ENCODE peak calls at places on chromosome 14, in nine cellular contexts. R, U, G, C, T, W, V, A and B are unnamed samples.

GRCh38 chr14:35332517-35333346 is 40.5 kb downstream of the PSMA6 start:
- DNase-seq in R (peak), U (no peak), G (peak), C (peak), T (no peak), W (no peak), V (peak), A (peak), B (no peak)

GRCh38 chr14:32702571-32702970 is 236.1 kb upstream of the NPAS3 start:
- DNase-seq in R (no peak), U (peak), G (peak), C (no peak), T (peak), W (no peak), V (peak), A (no peak), B (no peak)

GRCh38 chr14:52351561-52352491 is 37.7 kb downstream of the PTGER2 start:
- DNase-seq in R (no peak), U (no peak), G (no peak), C (peak), T (no peak), W (no peak), V (no peak), A (no peak), B (no peak)

GRCh38 chr14:21191809-21192446 is 36.1 kb upstream of the OR5AU1 start:
- DNase-seq in R (peak), U (peak), G (peak), C (peak), T (peak), W (no peak), V (peak), A (peak), B (no peak)

GRCh38 chr14:58777541-58777979 is 139.8 kb downstream of the DACT1 start:
- DNase-seq in R (no peak), U (no peak), G (no peak), C (no peak), T (peak), W (peak), V (no peak), A (no peak), B (no peak)

GRCh38 chr14:79100578-79100977 is 930.4 kb downstream of the NRXN3 start:
- DNase-seq in R (no peak), U (no peak), G (no peak), C (no peak), T (no peak), W (no peak), V (no peak), A (no peak), B (no peak)

GRCh38 chr14:102694530-102695171 is 82.6 kb upstream of the TRAF3 start:
- DNase-seq in R (peak), U (peak), G (peak), C (peak), T (peak), W (peak), V (no peak), A (no peak), B (peak)

GRCh38 chr14:104982548-104983230 is 2.9 kb upstream of the CLBA1 start:
- DNase-seq in R (no peak), U (no peak), G (peak), C (no peak), T (no peak), W (no peak), V (no peak), A (no peak), B (no peak)

GRCh38 chr14:75422169-75422568 is 5.7 kb upstream of the JDP2 start:
- DNase-seq in R (no peak), U (no peak), G (peak), C (peak), T (no peak), W (no peak), V (no peak), A (no peak), B (no peak)

GRCh38 chr14:102922490-102923200 is at the start of gene AMN:
- DNase-seq in R (no peak), U (no peak), G (peak), C (peak), T (peak), W (no peak), V (no peak), A (no peak), B (no peak)

GRCh38 chr14:77327111-77327510 is 6.3 kb downstream of the GSTZ1 start:
- DNase-seq in R (no peak), U (no peak), G (no peak), C (no peak), T (no peak), W (no peak), V (no peak), A (no peak), B (no peak)

GRCh38 chr14:21071225-21072041 is 1.3 kb downstream of the ARHGEF40 start:
- DNase-seq in R (peak), U (peak), G (peak), C (peak), T (peak), W (peak), V (peak), A (peak), B (peak)

GRCh38 chr14:51071851-51072250 is 23.1 kb downstream of the TRIM9 start:
- DNase-seq in R (no peak), U (peak), G (no peak), C (no peak), T (no peak), W (no peak), V (no peak), A (no peak), B (no peak)

GRCh38 chr14:105878125-105878524 is 351.7 kb downstream of the TMEM121 start:
- DNase-seq in R (peak), U (no peak), G (no peak), C (no peak), T (no peak), W (no peak), V (peak), A (peak), B (no peak)

GRCh38 chr14:95953111-95953724 is 76.6 kb downstream of the TUNAR start:
- DNase-seq in R (no peak), U (no peak), G (peak), C (no peak), T (peak), W (peak), V (no peak), A (no peak), B (no peak)

GRCh38 chr14:74161526-74162158 is 76.9 kb downstream of the LIN52 start:
- DNase-seq in R (no peak), U (no peak), G (no peak), C (no peak), T (peak), W (no peak), V (no peak), A (no peak), B (no peak)
- TF ChIP-seq CTCF in R (no peak), U (no peak), G (no peak), C (no peak), T (no peak), W (no peak), V (no peak), A (no peak), B (no peak)

GRCh38 chr14:99035712-99036593 is 236.0 kb downstream of the BCL11B start:
- DNase-seq in R (peak), U (peak), G (peak), C (peak), T (peak), W (peak), V (peak), A (peak), B (peak)
- TF ChIP-seq CTCF in R (no peak), U (no peak), G (no peak), C (no peak), T (no peak), W (no peak), V (peak), A (no peak), B (no peak)

GRCh38 chr14:69059658-69060648 is 80.9 kb upstream of the ACTN1 start:
- DNase-seq in R (no peak), U (no peak), G (peak), C (peak), T (no peak), W (peak), V (no peak), A (no peak), B (no peak)
- TF ChIP-seq CTCF in R (no peak), U (no peak), G (no peak), C (no peak), T (no peak), W (no peak), V (no peak), A (no peak), B (no peak)

DNA sequence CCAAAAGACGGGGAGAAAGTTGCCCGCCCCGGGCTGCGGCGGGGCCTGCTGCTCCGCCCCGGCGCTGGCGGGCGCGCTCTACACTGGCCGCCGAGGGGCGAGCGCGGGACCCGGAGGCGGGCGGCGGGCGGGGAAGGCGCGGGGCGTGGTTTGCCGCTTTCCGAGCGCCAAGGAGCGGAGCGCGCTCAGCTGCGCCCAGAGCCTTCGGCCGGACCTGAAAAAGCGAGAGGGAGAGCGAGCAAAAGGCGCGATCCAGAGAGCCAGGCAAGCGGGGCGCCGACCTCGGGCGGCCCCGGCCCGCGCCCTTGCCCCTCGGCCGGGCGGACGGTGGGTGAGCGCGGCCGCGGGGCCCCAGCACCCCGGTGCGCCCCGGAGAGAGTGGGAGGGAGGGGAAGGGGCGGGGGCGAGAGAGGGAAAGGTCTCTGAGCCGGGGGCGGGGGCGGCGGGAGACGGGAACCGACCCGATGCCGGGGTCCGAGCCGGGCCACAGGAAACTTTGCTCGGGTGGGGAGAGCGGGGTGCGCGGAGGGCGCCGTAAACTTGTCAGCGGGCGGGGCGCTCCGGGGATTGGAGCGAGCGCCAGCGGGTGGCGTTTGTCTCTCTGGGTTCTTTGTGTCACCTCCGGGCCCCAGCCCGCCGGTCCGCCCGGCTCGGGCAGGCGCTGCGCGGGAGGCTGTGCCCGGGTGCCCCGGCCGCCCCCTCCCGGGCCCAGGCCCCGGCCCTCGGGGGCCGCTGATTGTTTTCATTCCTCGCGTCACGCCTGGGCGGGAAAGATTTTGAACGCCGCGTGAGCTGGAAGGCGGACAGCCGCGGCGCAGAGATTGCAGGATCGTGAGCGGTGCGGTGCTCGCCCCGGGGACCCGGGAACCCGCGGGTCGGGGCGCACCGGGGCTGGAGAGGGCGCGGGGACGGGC is at the start of gene SYNE2:
- DNase-seq in R (peak), U (peak), G (peak), C (peak), T (peak), W (no peak), V (peak), A (peak), B (peak)
- TF ChIP-seq CTCF in R (no peak), U (peak), G (no peak), C (peak), T (peak), W (no peak), V (peak), A (peak), B (peak)

GRCh38 chr14:61568572-61569011 is 126.7 kb upstream of the HIF1A start:
- DNase-seq in R (peak), U (no peak), G (peak), C (no peak), T (peak), W (no peak), V (peak), A (peak), B (no peak)
- TF ChIP-seq CTCF in R (no peak), U (peak), G (no peak), C (no peak), T (peak), W (no peak), V (no peak), A (no peak), B (no peak)

GRCh38 chr14:71464840-71465239 is 467.4 kb upstream of the RGS6 start:
- DNase-seq in R (no peak), U (no peak), G (no peak), C (no peak), T (no peak), W (no peak), V (no peak), A (no peak), B (no peak)
- TF ChIP-seq CTCF in R (no peak), U (no peak), G (no peak), C (no peak), T (no peak), W (no peak), V (no peak), A (no peak), B (no peak)

DNA sequence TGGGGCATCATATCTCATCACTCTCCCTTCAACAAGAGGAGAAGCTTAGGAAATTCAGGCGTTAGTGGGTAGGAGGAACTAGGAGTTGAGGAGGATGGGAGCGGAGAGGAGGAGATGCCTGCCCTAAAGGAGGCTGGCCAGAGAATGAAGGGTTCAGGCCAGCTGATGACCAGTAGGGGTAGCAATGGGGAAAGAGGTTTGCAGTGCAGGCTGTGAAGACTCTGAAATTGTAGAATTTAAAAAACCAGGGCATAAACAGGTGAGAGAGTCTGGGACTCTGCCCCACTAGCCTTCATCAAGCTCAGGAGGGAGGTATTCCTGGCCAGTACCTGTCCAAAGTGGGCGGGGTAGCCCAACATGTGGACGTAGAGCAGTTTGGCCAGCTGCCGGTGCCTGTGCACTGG is 807 bp downstream of the AP1G2 start:
- DNase-seq in R (peak), U (no peak), G (peak), C (peak), T (peak), W (no peak), V (no peak), A (no peak), B (no peak)
- TF ChIP-seq CTCF in R (no peak), U (peak), G (no peak), C (peak), T (peak), W (no peak), V (no peak), A (no peak), B (peak)

DNA sequence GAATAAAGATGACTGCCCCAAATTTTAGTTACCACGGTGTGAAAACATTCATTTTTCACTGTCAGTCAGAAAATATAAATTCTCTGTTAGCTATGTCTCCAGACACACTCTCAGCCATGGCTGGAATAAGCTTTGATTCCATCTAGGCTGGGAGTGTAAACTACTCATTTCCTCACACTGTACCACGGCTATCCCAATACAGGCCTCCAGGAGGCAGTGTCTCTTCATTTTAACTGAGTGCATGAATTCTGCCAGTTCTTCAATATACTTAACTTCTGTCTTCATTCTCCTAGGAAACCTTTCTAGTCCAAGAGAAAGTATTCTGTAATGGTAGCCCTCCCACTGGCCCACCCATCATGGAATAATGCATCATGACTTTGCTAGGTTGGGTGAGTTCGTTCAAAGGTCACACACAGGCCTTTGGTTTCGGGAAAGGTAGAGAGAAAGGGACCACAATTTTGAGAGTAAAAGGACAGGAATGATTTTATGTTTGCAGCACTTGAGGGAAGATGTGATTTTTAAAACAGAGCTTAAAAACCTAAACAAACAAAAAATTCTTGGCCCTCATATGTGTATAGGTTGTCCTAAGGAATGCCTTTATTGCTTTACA is 381.1 kb downstream of the SEC23A start:
- DNase-seq in R (peak), U (peak), G (peak), C (peak), T (peak), W (peak), V (peak), A (no peak), B (no peak)
- TF ChIP-seq CTCF in R (peak), U (peak), G (peak), C (peak), T (peak), W (peak), V (peak), A (peak), B (peak)